ENCODE peak calls at places on chromosomes 3 and 15, in four cellular contexts. C is WTC11, J is fibroblast of pulmonary artery, I is endothelial cell. W is an unnamed sample.

GRCh38 chr3:124826703-124827102 is 60.5 kb downstream of the ITGB5 start:
- DNase-seq in I (no peak), C (no peak), J (peak; percentile 69), W (no peak)

GRCh38 chr3:126886217-126886616 is 96.7 kb upstream of the PLXNA1 start:
- DNase-seq in C (no peak), J (peak; percentile 55), I (no peak), W (no peak)

GRCh38 chr3:24765399-24765798 is 270.7 kb upstream of the THRB start:
- DNase-seq in C (no peak), J (no peak), I (no peak), W (no peak)

GRCh38 chr3:13537926-13538325 is 11.0 kb upstream of the FBLN2 start:
- DNase-seq in I (no peak), C (no peak), J (peak; percentile 84), W (no peak)

GRCh38 chr3:126976906-126977305 is 6.0 kb upstream of the PLXNA1 start:
- DNase-seq in C (no peak), J (no peak), I (no peak), W (no peak)

GRCh38 chr15:89206908-89207331 is 14.5 kb downstream of the RLBP1 start:
- DNase-seq in C (peak; percentile 90), I (peak; percentile 93), J (peak; percentile 69), W (peak; percentile 85)

GRCh38 chr3:111566844-111567243 is 24.8 kb downstream of the CD96 start:
- DNase-seq in I (no peak), J (no peak), C (no peak), W (no peak)

GRCh38 chr3:184636774-184637316 is 75.0 kb downstream of the MAGEF1 start:
- DNase-seq in J (peak; percentile 59), C (no peak), I (no peak), W (no peak)

GRCh38 chr3:166100710-166101109 is 263.5 kb upstream of the BCHE start:
- DNase-seq in I (no peak), C (no peak), J (no peak), W (no peak)

GRCh38 chr15:46854559-46854958 is 862.7 kb upstream of the SEMA6D start:
- DNase-seq in I (no peak), J (no peak), C (no peak), W (no peak)

GRCh38 chr3:56115698-56116097 is 352.6 kb downstream of the ERC2 start:
- DNase-seq in I (no peak), C (peak; percentile 61), J (no peak), W (no peak)

GRCh38 chr3:48661501-48662139 is 1.1 kb downstream of the CELSR3 start:
- DNase-seq in C (peak; percentile 84), I (peak; percentile 75), J (peak; percentile 53), W (peak; percentile 87)

GRCh38 chr3:10157015-10157414 is 7.7 kb upstream of the IRAK2 start:
- DNase-seq in J (no peak), I (no peak), C (no peak), W (no peak)

GRCh38 chr3:167736264-167736787 is 805 bp downstream of the SERPINI1 start:
- DNase-seq in I (no peak), C (no peak), J (no peak), W (no peak)

GRCh38 chr3:14377838-14378169 is 24.6 kb upstream of the SLC6A6 start:
- DNase-seq in J (no peak), I (no peak), C (no peak), W (no peak)

GRCh38 chr3:171679011-171679492 is 131.2 kb downstream of the PLD1 start:
- DNase-seq in J (no peak), I (no peak), C (no peak), W (no peak)

GRCh38 chr15:89863918-89864317 is 29.9 kb downstream of the AP3S2 start:
- DNase-seq in C (no peak), I (no peak), J (peak; percentile 40), W (no peak)

GRCh38 chr3:178895178-178895789 is 176.3 kb downstream of the ZMAT3 start:
- DNase-seq in J (no peak), C (no peak), I (no peak), W (no peak)

GRCh38 chr15:63979227-63979793 is 67.0 kb downstream of the DAPK2 start:
- DNase-seq in J (no peak), C (no peak), I (no peak), W (no peak)

GRCh38 chr15:72217216-72217615 is 13.8 kb downstream of the PKM start:
- DNase-seq in I (no peak), J (no peak), C (no peak), W (no peak)

GRCh38 chr3:112053229-112053628 is 18.7 kb downstream of the TMPRSS7 start:
- DNase-seq in I (no peak), C (no peak), J (no peak), W (no peak)

GRCh38 chr15:67125589-67126502 is 60.4 kb downstream of the SMAD3 start:
- DNase-seq in I (no peak), J (peak; percentile 98), C (no peak), W (no peak)

GRCh38 chr3:134483195-134483890 is 2.4 kb downstream of the ANAPC13 start:
- DNase-seq in J (peak; percentile 70), I (no peak), C (no peak), W (no peak)

GRCh38 chr15:29968099-29968892 is 114.5 kb upstream of the GOLGA8J start:
- DNase-seq in C (peak; percentile 54), I (peak; percentile 37), J (no peak), W (peak; percentile 72)

GRCh38 chr3:112894258-112894657 is 47.6 kb upstream of the CD200R1L start:
- DNase-seq in C (peak; percentile 71), I (no peak), J (peak; percentile 7), W (no peak)

GRCh38 chr3:43062040-43062555 is 43.8 kb downstream of the POMGNT2 start:
- DNase-seq in J (no peak), C (no peak), I (no peak), W (no peak)

GRCh38 chr15:86555114-86555513 is 475.4 kb downstream of the AGBL1 start:
- DNase-seq in C (no peak), J (no peak), I (no peak), W (no peak)

GRCh38 chr3:4773583-4773982 is 205.7 kb upstream of the BHLHE40 start:
- DNase-seq in I (no peak), C (no peak), J (no peak), W (no peak)

GRCh38 chr15:35306361-35306981 is 221.4 kb upstream of the NANOGP8 start:
- DNase-seq in C (no peak), I (no peak), J (peak; percentile 72), W (no peak)

GRCh38 chr3:182911782-182912111 is 68.6 kb downstream of the DCUN1D1 start:
- DNase-seq in C (no peak), I (no peak), J (no peak), W (no peak)

GRCh38 chr15:25933456-25934158 is 70.5 kb upstream of the ATP10A start:
- DNase-seq in J (peak; percentile 80), I (peak; percentile 58), C (peak; percentile 73), W (no peak)

GRCh38 chr3:14989943-14990753 is 42.8 kb downstream of the NR2C2 start:
- DNase-seq in J (peak; percentile 27), I (no peak), C (peak; percentile 22), W (no peak)

GRCh38 chr3:193768069-193768391 is 175.0 kb downstream of the OPA1 start:
- DNase-seq in I (no peak), J (peak; percentile 38), C (no peak), W (peak; percentile 20)

GRCh38 chr3:85801955-85802354 is 843.2 kb downstream of the CADM2 start:
- DNase-seq in I (peak; percentile 30), J (peak; percentile 3), C (peak; percentile 31), W (no peak)

GRCh38 chr15:58839485-58839884 is 68.4 kb downstream of the MINDY2 start:
- DNase-seq in I (no peak), C (no peak), J (peak; percentile 31), W (no peak)

GRCh38 chr3:143348486-143349327 is 229.1 kb downstream of the CHST2 start:
- DNase-seq in I (no peak), C (no peak), J (no peak), W (no peak)

GRCh38 chr3:25604107-25604805 is 60.5 kb downstream of the TOP2B start:
- DNase-seq in C (no peak), I (no peak), J (peak; percentile 81), W (no peak)

GRCh38 chr3:182981038-182981380 is 671 bp upstream of the DCUN1D1 start:
- DNase-seq in J (no peak), I (no peak), C (no peak), W (no peak)

GRCh38 chr3:123805504-123805903 is 78.6 kb downstream of the MYLK start:
- DNase-seq in I (no peak), J (no peak), C (no peak), W (no peak)
- TF ChIP-seq CTCF in I (no peak), J (no peak), C (no peak), W (no peak)

GRCh38 chr3:190070623-190071347 is 49.9 kb downstream of the P3H2 start:
- DNase-seq in I (no peak), J (no peak), C (no peak), W (no peak)

GRCh38 chr3:190076138-190076537 is 44.6 kb downstream of the P3H2 start:
- DNase-seq in I (no peak), C (no peak), J (peak; percentile 20), W (no peak)

GRCh38 chr3:190074817-190075216 is 45.9 kb downstream of the P3H2 start:
- DNase-seq in C (no peak), J (no peak), I (no peak), W (no peak)

GRCh38 chr3:190073264-190073663 is 47.4 kb downstream of the P3H2 start:
- DNase-seq in C (no peak), I (no peak), J (no peak), W (no peak)

DNA sequence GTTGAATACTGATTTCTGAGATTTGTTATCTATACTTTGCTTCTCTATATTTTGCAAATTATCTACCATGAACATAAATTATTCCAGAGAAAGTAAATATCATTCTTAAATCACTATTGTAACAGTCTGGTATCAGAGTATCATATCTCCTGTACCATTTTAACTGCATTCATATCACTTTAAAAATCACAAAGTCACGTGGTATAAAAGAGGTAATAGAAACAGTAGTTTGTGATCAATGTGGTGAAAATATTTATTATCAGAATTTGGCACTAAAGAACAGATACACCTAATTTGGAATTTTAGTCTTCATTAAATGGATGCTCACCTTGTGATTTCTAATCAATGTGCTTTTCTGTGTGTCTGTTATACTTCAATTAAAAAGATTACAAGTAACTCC is 47.8 kb downstream of the P3H2 start:
- DNase-seq in C (no peak), I (no peak), J (no peak), W (no peak)
- TF ChIP-seq CTCF in C (no peak), I (no peak), J (no peak), W (no peak)

DNA sequence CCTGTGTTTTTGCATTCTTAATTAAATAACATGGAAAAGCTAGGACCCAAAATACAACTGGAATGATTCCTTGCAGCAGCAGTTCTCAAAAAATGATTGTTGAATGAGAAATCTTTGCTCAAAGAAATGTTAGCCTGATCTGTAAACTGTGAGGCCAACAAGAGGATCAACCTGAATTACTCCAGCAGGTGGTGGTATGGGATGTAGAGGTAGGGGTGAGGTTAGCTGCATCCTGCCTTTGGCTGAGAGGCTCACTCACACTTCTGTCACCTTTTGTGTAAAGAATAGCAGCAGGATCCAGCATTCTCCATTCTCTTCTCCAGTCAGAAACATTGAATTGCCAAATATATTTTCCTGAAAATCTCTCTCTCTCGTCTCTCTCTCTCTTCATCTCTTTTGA is 26.5 kb upstream of the FAM98B start:
- DNase-seq in I (no peak), C (no peak), J (no peak), W (no peak)
- TF ChIP-seq CTCF in I (no peak), C (no peak), J (no peak), W (no peak)

DNA sequence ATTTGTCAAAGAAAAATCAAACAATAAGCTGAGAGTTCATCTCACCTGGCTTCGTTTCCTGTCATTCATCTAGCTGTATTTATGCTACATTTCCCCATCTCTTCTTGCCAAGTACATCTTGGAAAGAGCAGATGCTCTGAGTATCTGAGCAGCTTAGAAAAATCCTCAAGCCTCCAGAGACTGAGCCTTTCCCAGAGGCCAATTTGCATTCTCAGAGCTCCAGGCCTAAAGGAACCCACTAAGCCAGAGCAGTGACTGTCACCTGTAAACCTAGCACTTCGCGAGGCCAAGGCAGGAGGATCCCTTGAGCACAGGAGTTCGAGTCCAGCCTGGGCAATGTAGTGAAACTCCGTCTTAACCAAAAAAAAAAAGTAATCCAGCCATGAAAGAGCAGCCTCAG is 100.4 kb downstream of the XXYLT1 start:
- DNase-seq in I (no peak), J (no peak), C (no peak), W (no peak)
- TF ChIP-seq CTCF in I (no peak), J (no peak), C (no peak), W (no peak)

W was measured in type B pancreatic cell.